ENCODE peak calls at places on chromosomes 2 and 18, in ten cellular contexts. R is ELR, C is mesothelial cell of epicardium, S is MCF 10A, J is iPS-NIHi11, M is T-cell, V is mucosa of descending colon, A is GM19239, B is A549, N is Right ventricle myocardium superior. I is an unnamed sample.

GRCh38 chr2:241598061-241598460 is 38.9 kb downstream of the THAP4 start:
- DNase-seq in R (no peak), C (no peak), S (no peak), J (no peak), M (no peak), V (no peak), A (no peak), B (no peak), N (no peak), I (no peak)

GRCh38 chr2:239258248-239258647 is 142.6 kb downstream of the HDAC4 start:
- DNase-seq in R (no peak), C (no peak), S (no peak), J (no peak), M (no peak), V (no peak), A (no peak), B (no peak), N (no peak), I (no peak)

GRCh38 chr2:72134408-72134996 is 13.2 kb downstream of the CYP26B1 start:
- DNase-seq in R (no peak), C (no peak), S (no peak), J (no peak), M (no peak), V (no peak), A (no peak), B (no peak), N (peak; percentile 20), I (no peak)

GRCh38 chr2:36489296-36489695 is 108.7 kb downstream of the FEZ2 start:
- DNase-seq in R (peak; percentile 86), C (no peak), S (peak; percentile 55), J (no peak), M (no peak), V (no peak), A (no peak), B (no peak), N (no peak), I (no peak)

GRCh38 chr2:237513693-237514092 is 26.6 kb downstream of the MLPH start:
- DNase-seq in R (no peak), C (no peak), S (no peak), J (no peak), M (no peak), V (no peak), A (no peak), B (no peak), N (no peak), I (no peak)

GRCh38 chr2:212970132-212970531 is 181.3 kb downstream of the IKZF2 start:
- DNase-seq in R (peak; percentile 62), C (no peak), S (no peak), J (no peak), M (no peak), V (no peak), A (no peak), B (no peak), N (no peak), I (no peak)

GRCh38 chr18:48889115-48889941 is 61.4 kb downstream of the SMAD7 start:
- DNase-seq in R (no peak), C (peak; percentile 19), S (no peak), J (peak; percentile 82), M (no peak), V (peak; percentile 53), A (no peak), B (no peak), N (peak; percentile 75), I (no peak)

GRCh38 chr2:171403181-171403580 is 30.6 kb downstream of the METTL8 start:
- DNase-seq in R (peak; percentile 54), C (no peak), S (peak; percentile 46), J (no peak), M (no peak), V (no peak), A (no peak), B (no peak), N (no peak), I (no peak)

GRCh38 chr2:222753251-222753824 is 81.9 kb downstream of the MOGAT1 start:
- DNase-seq in R (no peak), C (no peak), S (peak; percentile 68), J (no peak), M (no peak), V (no peak), A (no peak), B (no peak), N (peak; percentile 59), I (no peak)

GRCh38 chr2:11159574-11160170 is 4.4 kb downstream of the SLC66A3 start:
- DNase-seq in R (no peak), C (no peak), S (no peak), J (no peak), M (no peak), V (no peak), A (no peak), B (no peak), N (no peak), I (no peak)

GRCh38 chr2:58899692-58900091 is 658.6 kb upstream of the FANCL start:
- DNase-seq in R (peak; percentile 46), C (no peak), S (peak; percentile 34), J (no peak), M (no peak), V (no peak), A (no peak), B (no peak), N (no peak), I (no peak)

GRCh38 chr2:127185093-127185492 is 35.0 kb downstream of the CYP27C1 start:
- DNase-seq in R (peak; percentile 15), C (no peak), S (no peak), J (no peak), M (no peak), V (no peak), A (no peak), B (no peak), N (no peak), I (no peak)

GRCh38 chr18:11676867-11677266 is 12.2 kb upstream of the GNAL start:
- DNase-seq in R (no peak), C (no peak), S (peak; percentile 85), J (no peak), M (no peak), V (no peak), A (no peak), B (peak; percentile 19), N (no peak), I (no peak)

GRCh38 chr2:95351080-95351915 is 51.2 kb upstream of the FAHD2A start:
- DNase-seq in R (no peak), C (no peak), S (no peak), J (no peak), M (no peak), V (no peak), A (no peak), B (no peak), N (no peak), I (no peak)

GRCh38 chr2:211455225-211455841 is 898.9 kb downstream of the CPS1 start:
- DNase-seq in R (peak; percentile 70), C (no peak), S (peak; percentile 63), J (peak; percentile 55), M (no peak), V (no peak), A (peak; percentile 2), B (peak; percentile 14), N (no peak), I (peak; percentile 57)

GRCh38 chr2:39266906-39267434 is 23.2 kb upstream of the CDKL4 start:
- DNase-seq in R (no peak), C (no peak), S (no peak), J (no peak), M (no peak), V (no peak), A (no peak), B (no peak), N (no peak), I (no peak)

GRCh38 chr2:42971947-42972736 is 179.8 kb upstream of the HAAO start:
- DNase-seq in R (peak; percentile 38), C (no peak), S (no peak), J (no peak), M (no peak), V (peak; percentile 18), A (no peak), B (no peak), N (no peak), I (no peak)

GRCh38 chr18:55950379-55951166 is 362.6 kb upstream of the TCF4 start:
- DNase-seq in R (no peak), C (no peak), S (no peak), J (no peak), M (no peak), V (no peak), A (no peak), B (no peak), N (no peak), I (no peak)

GRCh38 chr2:52145005-52145404 is 1113.1 kb upstream of the NRXN1 start:
- DNase-seq in R (no peak), C (no peak), S (no peak), J (no peak), M (no peak), V (no peak), A (no peak), B (no peak), N (no peak), I (no peak)

GRCh38 chr2:238945433-238946150 is 97.7 kb downstream of the TWIST2 start:
- DNase-seq in R (peak; percentile 64), C (no peak), S (peak; percentile 67), J (peak; percentile 81), M (no peak), V (peak; percentile 59), A (no peak), B (peak; percentile 22), N (peak; percentile 79), I (no peak)

GRCh38 chr2:98808546-98808945 is 77.6 kb upstream of the MGAT4A start:
- DNase-seq in R (no peak), C (no peak), S (no peak), J (no peak), M (no peak), V (no peak), A (no peak), B (no peak), N (no peak), I (no peak)

GRCh38 chr18:48031011-48031480 is 100.6 kb upstream of the SMAD2 start:
- DNase-seq in R (peak; percentile 67), C (no peak), S (peak; percentile 80), J (peak; percentile 74), M (no peak), V (peak; percentile 47), A (peak; percentile 46), B (peak; percentile 40), N (no peak), I (peak; percentile 56)

GRCh38 chr2:240223631-240224030 is 83.2 kb upstream of the OTOS start:
- DNase-seq in R (no peak), C (no peak), S (no peak), J (no peak), M (no peak), V (no peak), A (no peak), B (no peak), N (no peak), I (no peak)

GRCh38 chr2:134127496-134127895 is 126.4 kb upstream of the MGAT5 start:
- DNase-seq in R (no peak), C (no peak), S (no peak), J (no peak), M (peak; percentile 17), V (no peak), A (peak; percentile 50), B (no peak), N (no peak), I (no peak)

GRCh38 chr2:163369111-163369510 is 366.7 kb downstream of the FIGN start:
- DNase-seq in R (no peak), C (no peak), S (no peak), J (no peak), M (no peak), V (no peak), A (no peak), B (no peak), N (no peak), I (no peak)

GRCh38 chr18:3089579-3089978 is 76.6 kb upstream of the LPIN2 start:
- DNase-seq in R (no peak), C (no peak), S (no peak), J (no peak), M (no peak), V (no peak), A (no peak), B (no peak), N (no peak), I (no peak)

GRCh38 chr2:173963323-173963816 is 1.8 kb downstream of the SP3 start:
- DNase-seq in R (peak; percentile 83), C (no peak), S (peak; percentile 72), J (no peak), M (peak; percentile 63), V (no peak), A (peak; percentile 37), B (peak; percentile 51), N (no peak), I (peak; percentile 79)